ENCODE peak calls at places on chromosomes 2 and 18, in four cellular contexts. One of them, this sample, is unnamed.

GRCh38 chr2:86786001-86786536 is 4.6 kb downstream of the CD8A start:
- DNase-seq in uterus: no peak
- DNase-seq in CD8-positive, alpha-beta T cell: peak; percentile 89
- DNase-seq in upper lobe of left lung: no peak
- DNase-seq in this sample: no peak

GRCh38 chr2:142180820-142181533 is 50.2 kb upstream of the LRP1B start:
- DNase-seq in uterus: no peak
- DNase-seq in CD8-positive, alpha-beta T cell: no peak
- DNase-seq in upper lobe of left lung: no peak
- DNase-seq in this sample: no peak

GRCh38 chr2:88068044-88068443 is 419 bp downstream of the SMYD1 start:
- DNase-seq in uterus: no peak
- DNase-seq in CD8-positive, alpha-beta T cell: no peak
- DNase-seq in upper lobe of left lung: no peak
- DNase-seq in this sample: no peak

GRCh38 chr2:11773747-11774536 is 27.5 kb downstream of the LPIN1 start:
- DNase-seq in uterus: no peak
- DNase-seq in CD8-positive, alpha-beta T cell: no peak
- DNase-seq in upper lobe of left lung: no peak
- DNase-seq in this sample: no peak

GRCh38 chr2:74374509-74375205 is 5.5 kb downstream of the DCTN1 start:
- DNase-seq in uterus: peak; percentile 84
- DNase-seq in CD8-positive, alpha-beta T cell: no peak
- DNase-seq in upper lobe of left lung: peak; percentile 70
- DNase-seq in this sample: no peak

GRCh38 chr2:100197643-100198153 is 55.3 kb upstream of the AFF3 start:
- DNase-seq in uterus: peak; percentile 76
- DNase-seq in CD8-positive, alpha-beta T cell: no peak
- DNase-seq in upper lobe of left lung: peak; percentile 89
- DNase-seq in this sample: no peak

GRCh38 chr2:58539973-58540372 is 298.8 kb upstream of the FANCL start:
- DNase-seq in uterus: no peak
- DNase-seq in CD8-positive, alpha-beta T cell: no peak
- DNase-seq in upper lobe of left lung: no peak
- DNase-seq in this sample: no peak

GRCh38 chr2:134183679-134184078 is 70.2 kb upstream of the MGAT5 start:
- DNase-seq in uterus: no peak
- DNase-seq in CD8-positive, alpha-beta T cell: no peak
- DNase-seq in upper lobe of left lung: no peak
- DNase-seq in this sample: no peak

GRCh38 chr18:3262234-3263171 is 570 bp downstream of the MYL12B start:
- DNase-seq in uterus: no peak
- DNase-seq in CD8-positive, alpha-beta T cell: peak; percentile 51
- DNase-seq in upper lobe of left lung: no peak
- DNase-seq in this sample: no peak

GRCh38 chr18:52337286-52337685 is 2.7 kb upstream of the DCC start:
- DNase-seq in uterus: no peak
- DNase-seq in CD8-positive, alpha-beta T cell: no peak
- DNase-seq in upper lobe of left lung: no peak
- DNase-seq in this sample: no peak

GRCh38 chr18:52340466-52341378 is 725 bp downstream of the DCC start:
- DNase-seq in uterus: no peak
- DNase-seq in CD8-positive, alpha-beta T cell: no peak
- DNase-seq in upper lobe of left lung: no peak
- DNase-seq in this sample: no peak

GRCh38 chr18:52341617-52342381 is 1.8 kb downstream of the DCC start:
- DNase-seq in uterus: no peak
- DNase-seq in CD8-positive, alpha-beta T cell: no peak
- DNase-seq in upper lobe of left lung: no peak
- DNase-seq in this sample: peak; percentile 21

GRCh38 chr18:52343138-52343537 is 3.1 kb downstream of the DCC start:
- DNase-seq in uterus: no peak
- DNase-seq in CD8-positive, alpha-beta T cell: no peak
- DNase-seq in upper lobe of left lung: no peak
- DNase-seq in this sample: no peak

GRCh38 chr18:52339891-52340371 is at the start of gene DCC:
- DNase-seq in uterus: no peak
- DNase-seq in CD8-positive, alpha-beta T cell: no peak
- DNase-seq in upper lobe of left lung: peak; percentile 37
- DNase-seq in this sample: peak; percentile 23
- H3K4me3 ChIP-seq in uterus: no peak within 1 kb of the TSS
- H3K4me3 ChIP-seq in CD8-positive, alpha-beta T cell: no peak within 1 kb of the TSS
- H3K4me3 ChIP-seq in upper lobe of left lung: peak within 1 kb of the TSS; percentile 23
- H3K4me3 ChIP-seq in this sample: no peak within 1 kb of the TSS

GRCh38 chr2:144404621-144405312 is 115.2 kb downstream of the ZEB2 start:
- DNase-seq in uterus: no peak
- DNase-seq in CD8-positive, alpha-beta T cell: no peak
- DNase-seq in upper lobe of left lung: no peak
- DNase-seq in this sample: no peak

GRCh38 chr2:144406111-144406788 is 113.7 kb downstream of the ZEB2 start:
- DNase-seq in uterus: no peak
- DNase-seq in CD8-positive, alpha-beta T cell: no peak
- DNase-seq in upper lobe of left lung: no peak
- DNase-seq in this sample: no peak

GRCh38 chr2:144407262-144407661 is 112.7 kb downstream of the ZEB2 start:
- DNase-seq in uterus: no peak
- DNase-seq in CD8-positive, alpha-beta T cell: no peak
- DNase-seq in upper lobe of left lung: no peak
- DNase-seq in this sample: no peak

GRCh38 chr2:144403940-144404339 is 116.0 kb downstream of the ZEB2 start:
- DNase-seq in uterus: no peak
- DNase-seq in CD8-positive, alpha-beta T cell: no peak
- DNase-seq in upper lobe of left lung: no peak
- DNase-seq in this sample: no peak

DNA sequence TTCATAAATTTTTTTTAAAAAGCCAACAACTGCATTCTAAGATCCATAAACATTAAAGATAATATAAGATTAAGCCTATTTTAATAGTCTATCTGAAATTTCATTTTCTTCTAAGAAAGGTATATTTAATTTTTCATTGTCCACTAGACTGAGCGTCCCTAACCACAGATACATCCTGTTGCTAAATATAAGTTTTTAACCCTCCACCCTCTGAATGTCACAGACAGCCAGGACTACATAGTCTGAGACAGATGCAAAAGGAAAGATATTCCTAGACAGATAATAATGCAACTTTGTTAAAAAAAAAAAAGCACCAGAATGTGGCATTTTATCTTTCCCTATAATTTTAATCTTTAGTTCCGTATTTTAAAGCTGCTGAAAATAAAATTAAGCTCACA is 114.6 kb downstream of the ZEB2 start:
- DNase-seq in uterus: no peak
- DNase-seq in CD8-positive, alpha-beta T cell: no peak
- DNase-seq in upper lobe of left lung: no peak
- DNase-seq in this sample: no peak
- H3K36me3 ChIP-seq in uterus: no peaks in the 10 kb centered on the region
- H3K36me3 ChIP-seq in CD8-positive, alpha-beta T cell: no peaks in the 10 kb centered on the region
- H3K36me3 ChIP-seq in upper lobe of left lung: peaks cover under 1% of the 10 kb centered on the region
- H3K36me3 ChIP-seq in this sample: no peaks in the 10 kb centered on the region

GRCh38 chr2:68093634-68094033 is 30.8 kb upstream of the C1D start:
- DNase-seq in uterus: no peak
- DNase-seq in CD8-positive, alpha-beta T cell: no peak
- DNase-seq in upper lobe of left lung: no peak
- DNase-seq in this sample: no peak

GRCh38 chr2:68088950-68089349 is 26.1 kb upstream of the C1D start:
- DNase-seq in uterus: no peak
- DNase-seq in CD8-positive, alpha-beta T cell: no peak
- DNase-seq in upper lobe of left lung: no peak
- DNase-seq in this sample: no peak

GRCh38 chr2:68089961-68090360 is 27.2 kb upstream of the C1D start:
- DNase-seq in uterus: no peak
- DNase-seq in CD8-positive, alpha-beta T cell: no peak
- DNase-seq in upper lobe of left lung: no peak
- DNase-seq in this sample: no peak

GRCh38 chr2:68094111-68094510 is 31.3 kb upstream of the C1D start:
- DNase-seq in uterus: no peak
- DNase-seq in CD8-positive, alpha-beta T cell: no peak
- DNase-seq in upper lobe of left lung: no peak
- DNase-seq in this sample: no peak

DNA sequence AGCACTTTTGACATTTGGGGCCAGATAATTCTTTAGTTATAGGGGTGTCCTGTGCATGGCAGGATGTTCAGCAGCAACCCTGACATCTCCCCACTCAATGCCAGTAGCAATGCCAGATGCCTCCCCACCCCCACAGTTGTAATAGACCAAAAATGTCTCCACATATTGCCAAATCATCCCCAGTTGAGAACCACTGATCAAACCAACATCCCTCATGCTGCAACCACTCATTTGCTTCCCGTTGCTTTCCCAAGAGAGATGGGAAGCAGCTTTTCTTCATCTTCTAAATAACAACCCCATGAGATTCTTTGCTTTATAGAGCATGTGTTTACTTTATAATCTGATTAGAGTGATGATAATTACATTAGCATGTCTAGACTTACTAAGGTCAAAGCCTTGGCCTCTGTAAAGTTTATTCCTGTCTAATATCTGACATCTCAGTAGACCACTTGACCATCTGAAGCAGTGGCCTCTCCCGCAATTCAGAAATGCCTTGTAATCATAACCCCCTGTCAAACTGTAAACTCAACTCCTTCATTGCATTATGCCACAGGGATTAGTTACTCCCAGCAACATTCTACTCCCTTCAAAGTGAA is 28.7 kb upstream of the C1D start:
- DNase-seq in uterus: no peak
- DNase-seq in CD8-positive, alpha-beta T cell: no peak
- DNase-seq in upper lobe of left lung: no peak
- DNase-seq in this sample: no peak
- TF ChIP-seq CTCF in uterus: no peak
- TF ChIP-seq CTCF in CD8-positive, alpha-beta T cell: no peak
- TF ChIP-seq CTCF in upper lobe of left lung: no peak
- TF ChIP-seq CTCF in this sample: no peak

GRCh38 chr2:113181491-113182051 is 7.8 kb downstream of the PSD4 start:
- DNase-seq in uterus: no peak
- DNase-seq in CD8-positive, alpha-beta T cell: peak; percentile 32
- DNase-seq in upper lobe of left lung: peak; percentile 45
- DNase-seq in this sample: no peak

GRCh38 chr2:113178069-113178468 is 4.3 kb downstream of the PSD4 start:
- DNase-seq in uterus: no peak
- DNase-seq in CD8-positive, alpha-beta T cell: no peak
- DNase-seq in upper lobe of left lung: no peak
- DNase-seq in this sample: no peak

GRCh38 chr2:113178891-113179290 is 5.1 kb downstream of the PSD4 start:
- DNase-seq in uterus: no peak
- DNase-seq in CD8-positive, alpha-beta T cell: peak; percentile 60
- DNase-seq in upper lobe of left lung: no peak
- DNase-seq in this sample: no peak

GRCh38 chr2:113179446-113180045 is 5.8 kb downstream of the PSD4 start:
- DNase-seq in uterus: no peak
- DNase-seq in CD8-positive, alpha-beta T cell: no peak
- DNase-seq in upper lobe of left lung: no peak
- DNase-seq in this sample: no peak

DNA sequence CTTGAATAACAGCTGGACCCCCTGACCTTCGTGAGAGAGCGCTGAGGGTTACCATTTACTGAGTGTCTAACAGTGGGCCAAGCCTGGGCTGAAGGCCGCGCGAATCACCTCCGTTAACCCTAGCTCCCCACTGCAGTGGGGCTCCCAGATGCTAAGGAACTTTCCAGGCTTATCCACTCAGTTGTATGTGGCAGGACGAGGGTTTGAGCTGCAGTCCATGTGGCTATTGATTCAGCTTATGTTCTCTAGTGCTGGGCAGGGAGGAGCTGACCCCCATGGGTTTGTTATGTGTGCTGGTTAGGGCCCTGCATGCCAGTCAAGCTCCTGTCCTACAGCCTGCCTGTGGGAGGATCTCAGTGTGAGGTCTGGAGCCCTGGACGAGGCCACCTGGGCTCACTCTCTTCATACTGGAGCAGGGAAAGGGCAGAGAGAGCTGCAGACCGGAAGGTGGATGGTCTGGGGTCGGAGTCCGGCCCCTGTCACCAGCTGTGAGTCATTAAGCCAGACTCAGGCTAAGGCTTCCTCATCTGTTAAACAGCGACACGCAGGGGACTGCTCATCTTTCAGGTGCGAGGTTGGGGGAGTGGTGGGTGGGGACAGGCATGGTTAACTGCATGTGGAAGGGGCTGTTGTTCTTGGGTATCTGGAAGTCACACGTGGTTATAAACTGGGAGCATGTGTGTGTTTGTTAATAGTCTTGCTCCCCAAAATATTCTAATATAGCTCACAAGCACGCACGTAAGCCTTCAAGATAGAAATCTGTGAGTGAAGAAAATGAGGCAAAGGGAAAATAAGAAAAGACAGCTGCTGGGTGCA is 6.6 kb downstream of the PSD4 start:
- DNase-seq in uterus: no peak
- DNase-seq in CD8-positive, alpha-beta T cell: peak; percentile 48
- DNase-seq in upper lobe of left lung: no peak
- DNase-seq in this sample: no peak
- H3K4me3 ChIP-seq in uterus: no peak overlapping the region
- H3K4me3 ChIP-seq in CD8-positive, alpha-beta T cell: peak overlapping the region; percentile 20
- H3K4me3 ChIP-seq in upper lobe of left lung: no peak overlapping the region
- H3K4me3 ChIP-seq in this sample: no peak overlapping the region

DNA sequence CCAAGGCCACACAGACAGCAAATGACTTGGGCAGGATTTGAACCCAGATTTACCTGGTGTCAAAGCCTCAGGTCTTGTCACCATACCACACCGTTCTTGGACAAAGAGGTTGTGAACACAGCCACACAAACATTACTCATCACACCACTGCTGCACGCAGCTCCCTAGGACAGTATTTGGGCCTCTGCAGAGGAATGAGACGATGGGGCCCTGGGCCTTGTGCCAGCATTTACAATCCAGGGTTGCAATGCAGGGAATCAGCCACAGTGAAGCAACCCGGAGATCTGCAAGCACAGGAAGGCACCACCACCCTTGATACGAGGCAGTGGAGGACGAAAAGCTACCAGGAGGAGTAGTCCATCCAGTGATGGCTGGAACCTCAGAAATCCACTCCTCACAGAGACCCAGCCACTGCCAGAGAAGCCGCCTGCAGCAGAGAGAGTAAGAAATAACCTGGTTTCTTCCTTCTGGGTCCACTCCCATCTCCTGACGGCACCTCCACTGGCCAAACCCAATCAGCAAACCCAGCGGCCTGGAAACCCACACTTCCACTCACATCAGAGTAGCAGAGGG is 3.7 kb upstream of the MTCL1 start:
- DNase-seq in uterus: no peak
- DNase-seq in CD8-positive, alpha-beta T cell: no peak
- DNase-seq in upper lobe of left lung: peak; percentile 9
- DNase-seq in this sample: no peak
- H3K36me3 ChIP-seq in uterus: no peaks in the 10 kb centered on the region
- H3K36me3 ChIP-seq in CD8-positive, alpha-beta T cell: no peaks in the 10 kb centered on the region
- H3K36me3 ChIP-seq in upper lobe of left lung: no peaks in the 10 kb centered on the region
- H3K36me3 ChIP-seq in this sample: no peaks in the 10 kb centered on the region

GRCh38 chr2:215696998-215697397 is 261.1 kb upstream of the FN1 start:
- DNase-seq in uterus: no peak
- DNase-seq in CD8-positive, alpha-beta T cell: no peak
- DNase-seq in upper lobe of left lung: no peak
- DNase-seq in this sample: no peak
- TF ChIP-seq CTCF in uterus: no peak
- TF ChIP-seq CTCF in CD8-positive, alpha-beta T cell: no peak
- TF ChIP-seq CTCF in upper lobe of left lung: no peak
- TF ChIP-seq CTCF in this sample: no peak

GRCh38 chr2:113894156-113894743 is 4.4 kb downstream of the ACTR3 start:
- DNase-seq in uterus: no peak
- DNase-seq in CD8-positive, alpha-beta T cell: no peak
- DNase-seq in upper lobe of left lung: no peak
- DNase-seq in this sample: no peak
- H3K4me3 ChIP-seq in uterus: no peak overlapping the region
- H3K4me3 ChIP-seq in CD8-positive, alpha-beta T cell: peak overlapping the region; percentile 4
- H3K4me3 ChIP-seq in upper lobe of left lung: no peak overlapping the region
- H3K4me3 ChIP-seq in this sample: peak overlapping the region; percentile 53

This sample was measured in GM06990.